ENCODE peak calls at places on chromosomes 6 and 20, in four cellular contexts. V is tibial nerve, E is IMR-90, Y is breast epithelium. K is an unnamed sample. For H3K4me1, the result is how much of the 10 kb centered on the place peaks cover.

GRCh38 chr20:32832664-32833063 is 12.9 kb downstream of the MAPRE1 start:
- DNase-seq in V (no peak), E (no peak), Y (no peak), K (no peak)

GRCh38 chr20:50017160-50017559 is 34.4 kb downstream of the SNAI1 start:
- DNase-seq in V (no peak), E (no peak), Y (no peak), K (no peak)

GRCh38 chr20:32495217-32495565 is 89.9 kb downstream of the NOL4L start:
- DNase-seq in V (no peak), E (no peak), Y (no peak), K (no peak)

GRCh38 chr6:52310932-52311331 is 26.4 kb upstream of the MCM3 start:
- DNase-seq in V (peak), E (no peak), Y (no peak), K (no peak)

GRCh38 chr20:53146201-53146891 is 174.2 kb downstream of the TSHZ2 start:
- DNase-seq in V (no peak), E (no peak), Y (no peak), K (no peak)

GRCh38 chr6:38134704-38135088 is 315.2 kb downstream of the ZFAND3 start:
- DNase-seq in V (no peak), E (no peak), Y (no peak), K (no peak)

GRCh38 chr6:161740486-161740885 is 466.6 kb upstream of the AGPAT4 start:
- DNase-seq in V (no peak), E (no peak), Y (no peak), K (no peak)

GRCh38 chr6:113858067-113858604 is 991 bp downstream of the MARCKS start:
- DNase-seq in V (peak), E (peak), Y (peak), K (no peak)

GRCh38 chr20:62303327-62304226 is 780 bp downstream of the ADRM1 start:
- DNase-seq in V (no peak), E (no peak), Y (no peak), K (no peak)

GRCh38 chr6:25013249-25013648 is 77.5 kb upstream of the RIPOR2 start:
- DNase-seq in V (no peak), E (no peak), Y (no peak), K (no peak)
- H3K4me1 ChIP-seq in V (under half), E (under half), Y (under half), K (under half)

GRCh38 chr20:4633379-4633778 is 88.3 kb upstream of the PRND start:
- DNase-seq in V (no peak), E (no peak), Y (no peak), K (no peak)
- H3K27ac ChIP-seq in V (no peak), E (peak), Y (no peak), K (no peak)

DNA sequence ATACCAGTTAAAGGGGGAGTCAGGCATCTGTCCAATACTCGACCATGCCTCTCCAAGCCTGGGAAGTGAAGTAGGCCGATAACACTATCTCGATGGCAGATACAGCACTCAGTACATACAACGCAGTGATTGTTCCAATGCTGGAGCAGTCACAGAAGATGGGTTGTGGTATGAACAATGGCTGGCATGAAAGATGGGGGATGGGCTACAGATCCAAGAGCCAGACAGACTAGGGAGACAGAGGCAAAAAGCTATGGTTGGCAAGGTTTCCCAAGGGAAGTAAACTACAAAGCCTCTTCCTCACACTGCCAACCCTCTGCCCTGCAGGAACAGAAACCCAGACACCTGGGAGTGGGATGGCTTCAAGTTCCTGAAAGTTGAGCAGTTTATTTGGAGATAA is 19.2 kb downstream of the FKBP1A start:
- DNase-seq in V (no peak), E (no peak), Y (no peak), K (no peak)
- TF ChIP-seq POLR2A in V (no peak), E (no peak), Y (no peak), K (no peak)

DNA sequence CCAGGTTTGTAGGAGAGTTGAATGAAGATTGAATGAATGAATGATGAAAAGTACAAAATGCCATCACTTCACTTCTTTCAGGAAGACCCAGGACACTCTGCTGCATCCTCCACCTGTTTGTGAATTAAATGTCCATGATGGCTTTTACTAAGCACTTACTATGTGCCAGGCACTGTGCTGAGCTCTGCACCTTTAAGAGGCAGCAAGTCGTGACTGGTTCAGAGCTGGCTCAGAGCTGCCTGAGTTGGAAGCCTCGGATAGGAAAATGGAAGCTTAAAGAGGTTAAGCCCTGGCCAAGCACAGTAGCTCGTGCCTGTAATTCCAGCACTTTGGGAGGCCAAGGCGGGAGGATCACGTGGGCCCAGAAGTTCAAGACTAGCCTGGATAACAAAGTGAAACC is 95.7 kb downstream of the SNX5 start:
- DNase-seq in V (no peak), E (no peak), Y (no peak), K (no peak)
- H3K4me1 ChIP-seq in V (under half), E (under half), Y (under half), K (under half)

GRCh38 chr6:143773503-143773902 is 69.6 kb upstream of the LTV1 start:
- DNase-seq in V (no peak), E (no peak), Y (no peak), K (no peak)
- H3K27ac ChIP-seq in V (no peak), E (no peak), Y (peak), K (no peak)

GRCh38 chr6:144284474-144284752 is 722 bp upstream of the UTRN start:
- DNase-seq in V (no peak), E (no peak), Y (no peak), K (no peak)

GRCh38 chr6:144285548-144285797 is 338 bp downstream of the UTRN start:
- DNase-seq in V (no peak), E (no peak), Y (no peak), K (no peak)

GRCh38 chr6:144284753-144285547 is at the start of gene UTRN:
- DNase-seq in V (peak), E (peak), Y (peak), K (peak)

GRCh38 chr6:144286503-144287393 is 1.6 kb downstream of the UTRN start:
- DNase-seq in V (peak), E (peak), Y (peak), K (peak)

GRCh38 chr6:144285798-144286502 is 815 bp downstream of the UTRN start:
- DNase-seq in V (peak), E (peak), Y (peak), K (peak)
- TF ChIP-seq POLR2A in V (no peak), E (no peak), Y (no peak), K (no peak)

K was measured in upper lobe of left lung.